ENCODE peak calls at places on chromosomes 5 and 9, in six cellular contexts. One of them, this sample, is unnamed.

GRCh38 chr5:142984525-142984924 is 214.3 kb downstream of the ARHGAP26 start:
- DNase-seq in T-cell: no peak
- DNase-seq in PC-3: no peak
- DNase-seq in T47D: no peak
- DNase-seq in GM03348: no peak
- DNase-seq in omental fat pad: no peak
- DNase-seq in this sample: no peak

GRCh38 chr9:88056876-88057275 is 81.4 kb downstream of the SPATA31C2 start:
- DNase-seq in PC-3: peak; percentile 62
- DNase-seq in T47D: no peak
- DNase-seq in T-cell: no peak
- DNase-seq in omental fat pad: no peak
- DNase-seq in GM03348: no peak
- DNase-seq in this sample: no peak

GRCh38 chr9:78982849-78983248 is 588.9 kb upstream of the TLE4 start:
- DNase-seq in PC-3: peak; percentile 65
- DNase-seq in GM03348: no peak
- DNase-seq in T-cell: no peak
- DNase-seq in omental fat pad: no peak
- DNase-seq in T47D: no peak
- DNase-seq in this sample: no peak

GRCh38 chr5:6181871-6182270 is 196.5 kb downstream of the MED10 start:
- DNase-seq in PC-3: no peak
- DNase-seq in T-cell: no peak
- DNase-seq in omental fat pad: no peak
- DNase-seq in GM03348: no peak
- DNase-seq in T47D: no peak
- DNase-seq in this sample: no peak

GRCh38 chr5:32760091-32760509 is 49.0 kb downstream of the NPR3 start:
- DNase-seq in omental fat pad: no peak
- DNase-seq in PC-3: peak; percentile 90
- DNase-seq in GM03348: peak; percentile 46
- DNase-seq in T-cell: no peak
- DNase-seq in T47D: peak; percentile 35
- DNase-seq in this sample: no peak

GRCh38 chr9:132575005-132575609 is 7.3 kb upstream of the BARHL1 start:
- DNase-seq in omental fat pad: no peak
- DNase-seq in T47D: peak; percentile 86
- DNase-seq in T-cell: peak; percentile 32
- DNase-seq in GM03348: peak; percentile 93
- DNase-seq in PC-3: peak; percentile 72
- DNase-seq in this sample: no peak

GRCh38 chr9:105244996-105245719 is 707 bp downstream of the SLC44A1 start:
- DNase-seq in PC-3: peak; percentile 49
- DNase-seq in omental fat pad: no peak
- DNase-seq in T47D: peak; percentile 89
- DNase-seq in T-cell: peak; percentile 38
- DNase-seq in GM03348: peak; percentile 39
- DNase-seq in this sample: peak; percentile 12

GRCh38 chr9:93205045-93205768 is 21.3 kb downstream of the WNK2 start:
- DNase-seq in omental fat pad: no peak
- DNase-seq in T47D: no peak
- DNase-seq in T-cell: no peak
- DNase-seq in PC-3: no peak
- DNase-seq in GM03348: no peak
- DNase-seq in this sample: no peak

GRCh38 chr5:125266106-125266505 is 519.7 kb upstream of the ZNF608 start:
- DNase-seq in GM03348: no peak
- DNase-seq in T-cell: no peak
- DNase-seq in T47D: no peak
- DNase-seq in omental fat pad: no peak
- DNase-seq in PC-3: no peak
- DNase-seq in this sample: no peak

GRCh38 chr9:135490166-135490870 is 10.2 kb upstream of the MRPS2 start:
- DNase-seq in omental fat pad: no peak
- DNase-seq in T-cell: no peak
- DNase-seq in GM03348: no peak
- DNase-seq in PC-3: no peak
- DNase-seq in T47D: no peak
- DNase-seq in this sample: no peak

GRCh38 chr5:89850516-89850865 is 559.1 kb downstream of the CETN3 start:
- DNase-seq in GM03348: no peak
- DNase-seq in T47D: no peak
- DNase-seq in PC-3: no peak
- DNase-seq in T-cell: no peak
- DNase-seq in omental fat pad: no peak
- DNase-seq in this sample: no peak

GRCh38 chr9:94771096-94771495 is 44.6 kb downstream of the AOPEP start:
- DNase-seq in T-cell: no peak
- DNase-seq in GM03348: no peak
- DNase-seq in T47D: no peak
- DNase-seq in PC-3: no peak
- DNase-seq in omental fat pad: no peak
- DNase-seq in this sample: no peak

GRCh38 chr5:68431181-68431580 is 215.6 kb downstream of the PIK3R1 start:
- DNase-seq in omental fat pad: no peak
- DNase-seq in T47D: no peak
- DNase-seq in PC-3: no peak
- DNase-seq in T-cell: no peak
- DNase-seq in GM03348: no peak
- DNase-seq in this sample: no peak

GRCh38 chr9:91220491-91221135 is 141.1 kb downstream of the AUH start:
- DNase-seq in GM03348: no peak
- DNase-seq in PC-3: no peak
- DNase-seq in omental fat pad: no peak
- DNase-seq in T-cell: no peak
- DNase-seq in T47D: no peak
- DNase-seq in this sample: no peak

GRCh38 chr5:124927735-124928134 is 181.3 kb upstream of the ZNF608 start:
- DNase-seq in PC-3: peak; percentile 6
- DNase-seq in GM03348: no peak
- DNase-seq in T47D: no peak
- DNase-seq in T-cell: no peak
- DNase-seq in omental fat pad: no peak
- DNase-seq in this sample: no peak

GRCh38 chr9:83511051-83511450 is 27.1 kb downstream of the FRMD3 start:
- DNase-seq in omental fat pad: no peak
- DNase-seq in T-cell: no peak
- DNase-seq in T47D: no peak
- DNase-seq in PC-3: peak; percentile 79
- DNase-seq in GM03348: peak; percentile 12
- DNase-seq in this sample: no peak

GRCh38 chr5:176590035-176590729 is 19.8 kb downstream of the GPRIN1 start:
- DNase-seq in GM03348: no peak
- DNase-seq in T47D: no peak
- DNase-seq in omental fat pad: no peak
- DNase-seq in PC-3: no peak
- DNase-seq in T-cell: no peak
- DNase-seq in this sample: no peak

GRCh38 chr9:110179734-110180133 is 28.2 kb downstream of the C9orf152 start:
- DNase-seq in T-cell: no peak
- DNase-seq in omental fat pad: no peak
- DNase-seq in T47D: no peak
- DNase-seq in GM03348: peak; percentile 51
- DNase-seq in PC-3: peak; percentile 62
- DNase-seq in this sample: no peak

GRCh38 chr9:8297047-8297446 is 497.5 kb upstream of the DMAC1 start:
- DNase-seq in GM03348: no peak
- DNase-seq in PC-3: no peak
- DNase-seq in omental fat pad: no peak
- DNase-seq in T-cell: no peak
- DNase-seq in T47D: no peak
- DNase-seq in this sample: no peak

GRCh38 chr5:53482717-53483638 is 2.5 kb downstream of the FST start:
- DNase-seq in GM03348: peak; percentile 29
- DNase-seq in T-cell: no peak
- DNase-seq in omental fat pad: no peak
- DNase-seq in PC-3: no peak
- DNase-seq in T47D: peak; percentile 42
- DNase-seq in this sample: peak; percentile 71

GRCh38 chr5:168879929-168880328 is 300.8 kb upstream of the PANK3 start:
- DNase-seq in GM03348: peak; percentile 27
- DNase-seq in omental fat pad: no peak
- DNase-seq in PC-3: no peak
- DNase-seq in T-cell: no peak
- DNase-seq in T47D: peak; percentile 47
- DNase-seq in this sample: no peak

GRCh38 chr9:128178806-128179431 is 12.5 kb downstream of the CIZ1 start:
- DNase-seq in PC-3: no peak
- DNase-seq in GM03348: no peak
- DNase-seq in omental fat pad: no peak
- DNase-seq in T-cell: no peak
- DNase-seq in T47D: no peak
- DNase-seq in this sample: no peak